ENCODE peak calls at places on chromosomes 13 and 19, in five cellular contexts. S is K562, J is A549, X is GM12878, R is SK-N-SH. Q is an unnamed sample.

GRCh38 chr13:111978536-111978935 is 88.4 kb upstream of the SOX1 start:
- DNase-seq in S (no peak), X (no peak), J (no peak), R (no peak), Q (no peak)

GRCh38 chr13:112975401-112975939 is 6.5 kb downstream of the MCF2L start:
- DNase-seq in J (no peak), S (no peak), X (no peak), R (no peak), Q (no peak)

GRCh38 chr19:7534531-7534980 is 961 bp upstream of the PNPLA6 start:
- DNase-seq in J (peak), S (peak), R (peak), X (no peak), Q (peak)

GRCh38 chr19:54096642-54097106 is 3.9 kb downstream of the OSCAR start:
- DNase-seq in J (peak), R (no peak), S (peak), X (no peak), Q (peak)

GRCh38 chr13:73828811-73829210 is 305.4 kb downstream of the KLF12 start:
- DNase-seq in R (no peak), S (no peak), X (no peak), J (no peak), Q (no peak)

GRCh38 chr13:20588529-20589110 is 21.7 kb downstream of the IFT88 start:
- DNase-seq in J (no peak), S (no peak), X (no peak), R (no peak), Q (no peak)

GRCh38 chr19:54336893-54337857 is 1.8 kb downstream of the LILRA4 start:
- DNase-seq in S (no peak), X (no peak), J (no peak), R (no peak), Q (no peak)

GRCh38 chr13:41546372-41547252 is 89.3 kb downstream of the RGCC start:
- DNase-seq in X (no peak), R (no peak), J (no peak), S (no peak), Q (peak)

GRCh38 chr13:48770372-48770771 is 116.6 kb downstream of the CYSLTR2 start:
- DNase-seq in X (no peak), R (no peak), J (no peak), S (no peak), Q (no peak)

GRCh38 chr13:31208554-31209122 is 8.9 kb downstream of the B3GLCT start:
- DNase-seq in R (no peak), J (no peak), X (no peak), S (no peak), Q (no peak)

GRCh38 chr13:67574320-67575233 is 344.4 kb upstream of the PCDH9 start:
- DNase-seq in S (no peak), J (no peak), R (no peak), X (no peak), Q (peak)

GRCh38 chr19:46571495-46571894 is 29.6 kb upstream of the CALM3 start:
- DNase-seq in J (peak), R (peak), S (peak), X (no peak), Q (no peak)

GRCh38 chr19:51541458-51542357 is 10.2 kb upstream of the SIGLEC6 start:
- DNase-seq in S (no peak), J (no peak), R (no peak), X (no peak), Q (no peak)

GRCh38 chr19:19538767-19539166 is 702 bp downstream of the CILP2 start:
- DNase-seq in R (no peak), S (no peak), J (no peak), X (no peak), Q (no peak)

GRCh38 chr13:37201081-37201480 is 95.6 kb upstream of the CSNK1A1L start:
- DNase-seq in J (no peak), S (no peak), X (no peak), R (no peak), Q (no peak)

GRCh38 chr19:5961969-5962945 is 15.7 kb downstream of the RANBP3 start:
- DNase-seq in J (no peak), R (no peak), X (no peak), S (no peak), Q (peak)

GRCh38 chr13:73215807-73216206 is 157.0 kb downstream of the KLF5 start:
- DNase-seq in R (no peak), S (no peak), J (no peak), X (no peak), Q (peak)

GRCh38 chr19:14473915-14474578 is 1.1 kb downstream of the PTGER1 start:
- DNase-seq in R (peak), J (no peak), X (no peak), S (no peak), Q (no peak)

GRCh38 chr19:14476307-14476662 is 1.1 kb upstream of the PTGER1 start:
- DNase-seq in X (no peak), J (no peak), S (no peak), R (no peak), Q (no peak)

GRCh38 chr19:14476663-14477401 is 1.7 kb upstream of the PTGER1 start:
- DNase-seq in S (peak), J (peak), R (peak), X (no peak), Q (peak)

GRCh38 chr19:14474827-14475226 is 327 bp downstream of the PTGER1 start:
- DNase-seq in R (no peak), X (no peak), J (no peak), S (no peak), Q (no peak)

DNA sequence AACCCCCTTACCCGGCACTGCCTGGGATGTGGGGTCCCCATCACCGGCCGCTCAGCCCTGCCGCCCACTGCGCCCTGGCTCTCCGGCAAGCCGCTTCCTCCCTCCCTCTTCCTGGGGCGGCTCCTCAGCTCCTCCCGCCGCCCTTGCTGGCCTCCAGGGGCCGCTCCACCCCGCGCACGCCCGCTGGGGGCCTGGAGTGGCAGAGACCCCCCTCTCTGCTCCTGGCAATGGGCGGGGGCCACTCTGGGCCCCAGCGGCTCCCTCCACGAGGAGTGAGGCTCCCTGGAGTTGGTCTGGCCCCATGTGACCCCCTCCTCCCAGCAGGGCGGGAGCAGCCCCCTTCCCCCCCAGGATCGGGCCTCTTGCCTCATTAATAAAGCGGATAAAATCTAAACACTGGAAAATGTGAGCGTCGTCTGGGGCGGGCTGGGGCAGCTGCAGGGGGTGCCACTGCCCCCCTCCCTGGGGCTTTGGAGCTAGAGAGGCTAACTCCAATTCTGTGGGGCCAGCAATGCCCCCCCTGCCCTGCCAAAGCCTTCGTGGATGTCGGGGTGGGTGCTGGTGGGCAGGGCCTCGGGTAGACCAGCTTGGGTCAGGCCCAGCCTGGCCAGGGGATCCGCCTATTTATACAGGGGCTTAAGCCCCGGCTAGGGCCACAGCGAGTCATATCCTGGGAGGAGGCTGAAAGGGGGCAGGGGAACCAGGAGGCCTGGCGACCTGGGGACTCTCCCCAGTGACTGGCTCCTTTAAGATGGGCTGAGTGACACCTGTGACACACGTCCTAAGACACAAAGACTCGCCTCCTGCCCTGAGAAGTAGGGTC is at the start of gene PTGER1:
- DNase-seq in J (no peak), R (peak), X (no peak), S (peak), Q (peak)
- TF ChIP-seq RCOR1 in J (no peak), R (no peak), X (no peak), S (no peak), Q (no peak)

GRCh38 chr13:78265098-78265497 is 338.3 kb downstream of the POU4F1 start:
- DNase-seq in X (no peak), R (peak), J (no peak), S (no peak), Q (no peak)
- TF ChIP-seq RCOR1 in X (no peak), R (peak), J (no peak), S (no peak), Q (no peak)

GRCh38 chr19:2223391-2223790 is 12.7 kb downstream of the PLEKHJ1 start:
- DNase-seq in R (no peak), S (no peak), J (no peak), X (no peak), Q (no peak)

GRCh38 chr19:2225415-2226050 is 10.6 kb downstream of the PLEKHJ1 start:
- DNase-seq in J (no peak), X (no peak), R (no peak), S (no peak), Q (no peak)

GRCh38 chr19:2224754-2225349 is 11.3 kb downstream of the PLEKHJ1 start:
- DNase-seq in J (no peak), R (no peak), S (no peak), X (no peak), Q (no peak)

GRCh38 chr19:2221918-2222317 is 14.2 kb downstream of the PLEKHJ1 start:
- DNase-seq in R (peak), J (no peak), X (no peak), S (no peak), Q (no peak)

DNA sequence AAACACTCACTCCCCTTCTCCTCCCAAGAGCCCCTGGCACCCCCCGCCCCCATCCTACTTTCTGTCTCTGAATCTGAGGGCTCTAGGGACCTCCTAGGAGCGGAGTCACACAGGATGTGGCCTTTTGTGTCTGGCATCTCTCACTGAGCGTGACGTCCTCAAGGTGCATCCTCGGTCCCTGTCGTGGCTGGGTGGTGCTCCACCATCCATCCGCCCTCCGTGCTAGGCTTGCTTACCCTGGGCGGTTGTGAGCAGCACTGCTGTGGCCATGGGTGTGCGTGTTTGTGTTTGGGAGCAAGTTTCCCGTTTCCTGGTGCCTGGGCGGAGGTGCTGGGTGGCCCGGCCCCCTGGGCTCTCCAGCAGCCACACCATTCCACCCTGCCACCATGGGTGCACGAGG is 12.2 kb downstream of the PLEKHJ1 start:
- DNase-seq in R (no peak), S (no peak), X (no peak), J (no peak), Q (no peak)
- TF ChIP-seq RCOR1 in R (no peak), S (no peak), X (no peak), J (no peak), Q (no peak)

GRCh38 chr13:81171065-81171647 is 830.2 kb upstream of the SPRY2 start:
- DNase-seq in X (no peak), R (peak), S (peak), J (no peak), Q (no peak)
- TF ChIP-seq RCOR1 in X (no peak), R (no peak), S (no peak), J (no peak), Q (no peak)

GRCh38 chr19:17753976-17754375 is 2.7 kb downstream of the FCHO1 start:
- DNase-seq in S (no peak), J (no peak), R (no peak), X (no peak), Q (no peak)

GRCh38 chr19:17751103-17751911 is at the start of gene FCHO1:
- DNase-seq in J (no peak), S (peak), R (no peak), X (peak), Q (no peak)

GRCh38 chr19:17754634-17755532 is 3.6 kb downstream of the FCHO1 start:
- DNase-seq in R (no peak), X (peak), S (no peak), J (no peak), Q (no peak)

GRCh38 chr19:17751912-17752273 is 616 bp downstream of the FCHO1 start:
- DNase-seq in J (no peak), X (peak), R (no peak), S (no peak), Q (no peak)

GRCh38 chr19:17752865-17753639 is 1.8 kb downstream of the FCHO1 start:
- DNase-seq in R (no peak), J (no peak), X (no peak), S (no peak), Q (no peak)
- TF ChIP-seq RCOR1 in R (no peak), J (no peak), X (no peak), S (no peak), Q (no peak)

GRCh38 chr19:42021185-42021584 is 27.2 kb upstream of the ATP1A3 start:
- DNase-seq in J (no peak), X (no peak), S (no peak), R (no peak), Q (no peak)

GRCh38 chr19:42023121-42023942 is 29.3 kb upstream of the ATP1A3 start:
- DNase-seq in X (no peak), S (peak), R (peak), J (peak), Q (peak)

GRCh38 chr19:42023943-42024260 is 29.9 kb upstream of the ATP1A3 start:
- DNase-seq in R (no peak), J (no peak), X (no peak), S (no peak), Q (no peak)

GRCh38 chr19:42022616-42023015 is 28.6 kb upstream of the ATP1A3 start:
- DNase-seq in S (no peak), X (no peak), J (no peak), R (no peak), Q (no peak)

DNA sequence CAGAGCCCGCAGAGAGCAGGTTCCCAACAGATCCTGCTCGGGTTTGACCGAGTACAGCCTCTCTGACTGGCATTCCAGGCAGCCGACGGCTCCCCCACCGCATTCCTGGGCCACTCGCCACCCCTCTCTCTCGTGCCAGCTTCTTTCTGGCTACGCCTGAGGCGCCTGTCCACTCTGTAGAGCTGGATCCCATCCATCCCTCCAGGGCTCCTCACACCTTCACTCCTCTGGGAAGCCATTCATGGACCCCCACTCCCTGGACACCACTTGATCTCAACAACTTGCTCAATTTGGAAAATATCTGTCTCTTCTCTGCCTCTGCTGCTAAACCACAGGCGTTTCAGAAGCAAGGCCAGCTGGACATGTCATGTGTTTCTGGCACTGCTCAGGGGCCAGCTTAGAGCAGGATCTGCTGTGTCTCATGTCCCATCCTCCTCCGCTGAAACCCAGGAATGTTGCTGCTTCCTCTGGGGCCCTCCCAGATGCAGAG is 30.6 kb upstream of the ATP1A3 start:
- DNase-seq in S (no peak), X (no peak), R (no peak), J (no peak), Q (peak)
- TF ChIP-seq RCOR1 in S (no peak), X (no peak), R (no peak), J (no peak), Q (no peak)

DNA sequence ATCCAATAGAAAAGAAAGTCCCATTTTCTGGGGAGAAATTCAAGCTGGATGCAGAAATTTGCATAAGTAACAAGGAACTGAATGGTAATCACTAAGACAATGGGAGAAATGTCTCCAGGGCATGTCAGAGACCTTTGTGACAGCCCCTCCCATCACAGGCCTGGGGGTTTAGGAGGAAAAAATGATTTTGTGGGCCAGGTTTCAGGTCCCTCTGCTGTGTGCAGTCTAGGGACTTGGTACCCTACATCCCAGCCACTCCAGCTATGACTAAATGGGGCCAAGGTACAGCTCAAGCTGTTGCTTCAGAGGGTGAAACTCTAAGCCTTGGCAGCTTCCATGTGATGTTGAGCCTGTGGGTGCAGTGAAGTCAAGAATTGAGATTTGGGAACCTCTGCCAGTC is 695.5 kb upstream of the MIR17HG start:
- DNase-seq in S (no peak), R (no peak), J (no peak), X (no peak), Q (no peak)
- TF ChIP-seq RCOR1 in S (no peak), R (no peak), J (no peak), X (no peak), Q (no peak)

GRCh38 chr13:30159446-30159839 is 147.9 kb downstream of the KATNAL1 start:
- DNase-seq in X (no peak), R (no peak), J (no peak), S (no peak), Q (peak)
- TF ChIP-seq RCOR1 in X (no peak), R (no peak), J (no peak), S (no peak), Q (peak)

GRCh38 chr19:16447015-16447384 is 24.8 kb downstream of the EPS15L1 start:
- DNase-seq in S (peak), X (peak), J (no peak), R (no peak), Q (peak)

GRCh38 chr19:16452321-16452720 is 19.4 kb downstream of the EPS15L1 start:
- DNase-seq in S (no peak), J (no peak), R (no peak), X (no peak), Q (no peak)

GRCh38 chr19:16445238-16446107 is 26.3 kb downstream of the EPS15L1 start:
- DNase-seq in X (peak), R (no peak), J (no peak), S (no peak), Q (peak)

GRCh38 chr19:16446108-16447014 is 25.4 kb downstream of the EPS15L1 start:
- DNase-seq in X (peak), R (no peak), S (no peak), J (no peak), Q (peak)

GRCh38 chr19:16449330-16449961 is 22.3 kb downstream of the EPS15L1 start:
- DNase-seq in R (no peak), X (peak), J (no peak), S (no peak), Q (peak)
- TF ChIP-seq RCOR1 in R (no peak), X (no peak), J (no peak), S (no peak), Q (no peak)

DNA sequence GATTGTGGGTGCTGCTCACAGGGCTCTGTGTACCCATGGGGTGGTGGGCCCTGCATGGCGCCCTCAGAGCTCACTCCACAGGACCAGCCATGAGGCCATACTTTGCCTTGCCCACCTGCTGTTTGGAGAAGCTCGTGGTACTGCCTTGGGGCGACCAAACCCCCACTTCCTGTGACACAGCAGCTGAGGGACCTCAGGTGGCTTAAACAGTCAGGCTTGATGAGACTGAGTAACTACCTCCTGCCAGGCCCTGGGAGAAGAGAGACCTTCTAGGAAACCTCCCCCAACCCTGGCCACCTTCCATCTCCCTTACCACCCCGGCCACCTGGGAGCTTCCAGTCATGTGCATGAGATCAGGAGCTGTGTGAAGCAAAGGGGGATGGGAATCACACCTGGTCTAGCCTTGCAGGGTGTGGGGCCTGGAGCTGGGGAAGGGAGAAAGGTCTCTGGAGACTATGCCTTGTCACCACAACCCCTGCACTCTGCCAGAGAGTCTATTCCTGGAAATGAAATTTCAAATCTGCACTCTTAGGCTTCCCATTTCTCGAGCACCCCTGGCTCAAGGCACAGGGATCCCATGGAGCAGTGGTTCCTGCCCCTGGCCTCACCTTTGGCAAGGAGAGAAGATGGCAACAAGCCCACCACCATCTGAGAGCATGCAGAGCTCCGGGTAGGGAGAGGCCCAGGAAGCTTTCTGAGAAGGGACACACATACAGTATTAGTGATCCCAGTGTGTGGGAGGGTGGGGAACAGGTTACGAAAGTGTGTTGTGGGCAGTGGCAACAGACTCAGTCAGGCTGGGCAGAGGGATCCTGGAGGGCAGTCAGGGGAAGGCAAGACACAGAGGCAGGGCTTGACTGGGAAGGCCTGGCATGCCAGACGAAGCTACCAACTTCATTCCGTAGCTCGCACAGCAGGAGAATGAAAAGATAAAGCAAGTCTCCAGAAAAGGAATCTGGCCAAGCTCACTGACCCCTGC is 125.0 kb downstream of the URI1 start:
- DNase-seq in S (no peak), X (no peak), J (no peak), R (peak), Q (no peak)
- TF ChIP-seq RCOR1 in S (no peak), X (no peak), J (no peak), R (no peak), Q (no peak)

Q was measured in IMR-90.